ENCODE peak calls at places on chromosomes 16 and 17, in four cellular contexts. One of them, this sample, is unnamed.

GRCh38 chr16:31455601-31456314 is 3.5 kb upstream of the ARMC5 start:
- DNase-seq in H1: no peak
- DNase-seq in GM12878: no peak
- DNase-seq in HepG2: no peak
- DNase-seq in this sample: no peak

GRCh38 chr17:37339321-37339720 is 36.5 kb upstream of the C17orf78 start:
- DNase-seq in GM12878: no peak
- DNase-seq in HepG2: no peak
- DNase-seq in H1: no peak
- DNase-seq in this sample: no peak

GRCh38 chr16:26491271-26491670 is 575.5 kb upstream of the C16orf82 start:
- DNase-seq in H1: no peak
- DNase-seq in GM12878: no peak
- DNase-seq in HepG2: no peak
- DNase-seq in this sample: no peak

GRCh38 chr17:31274252-31274651 is 22.8 kb downstream of the OMG start:
- DNase-seq in GM12878: no peak
- DNase-seq in HepG2: peak; percentile 39
- DNase-seq in H1: no peak
- DNase-seq in this sample: no peak

GRCh38 chr17:36652716-36653115 is 51.3 kb downstream of the MRM1 start:
- DNase-seq in HepG2: no peak
- DNase-seq in H1: no peak
- DNase-seq in GM12878: no peak
- DNase-seq in this sample: no peak

GRCh38 chr17:7438050-7438614 is 1.2 kb upstream of the FGF11 start:
- DNase-seq in GM12878: no peak
- DNase-seq in HepG2: no peak
- DNase-seq in H1: no peak
- DNase-seq in this sample: no peak

GRCh38 chr17:4897198-4897657 is 2.1 kb upstream of the C17orf107 start:
- DNase-seq in HepG2: no peak
- DNase-seq in H1: no peak
- DNase-seq in GM12878: no peak
- DNase-seq in this sample: no peak

GRCh38 chr17:35002876-35003551 is 22.7 kb downstream of the LIG3 start:
- DNase-seq in HepG2: no peak
- DNase-seq in GM12878: no peak
- DNase-seq in H1: no peak
- DNase-seq in this sample: no peak

GRCh38 chr16:17076121-17076757 is 394.5 kb downstream of the XYLT1 start:
- DNase-seq in H1: no peak
- DNase-seq in GM12878: no peak
- DNase-seq in HepG2: no peak
- DNase-seq in this sample: no peak

GRCh38 chr17:76714336-76714735 is 3.6 kb upstream of the MXRA7 start:
- DNase-seq in HepG2: no peak
- DNase-seq in GM12878: no peak
- DNase-seq in H1: no peak
- DNase-seq in this sample: no peak

GRCh38 chr17:57557793-57558681 is 187.1 kb downstream of the CCDC182 start:
- DNase-seq in H1: no peak
- DNase-seq in GM12878: no peak
- DNase-seq in HepG2: no peak
- DNase-seq in this sample: no peak

GRCh38 chr17:66790476-66791061 is 44.3 kb upstream of the CACNG5 start:
- DNase-seq in HepG2: no peak
- DNase-seq in GM12878: no peak
- DNase-seq in H1: no peak
- DNase-seq in this sample: no peak

GRCh38 chr17:75514299-75515228 is 773 bp downstream of the CASKIN2 start:
- DNase-seq in HepG2: no peak
- DNase-seq in H1: no peak
- DNase-seq in GM12878: no peak
- DNase-seq in this sample: no peak

GRCh38 chr17:50365165-50365564 is 7.8 kb downstream of the MRPL27 start:
- DNase-seq in H1: no peak
- DNase-seq in GM12878: no peak
- DNase-seq in HepG2: no peak
- DNase-seq in this sample: no peak

GRCh38 chr16:15704545-15704987 is 54.5 kb downstream of the NDE1 start:
- DNase-seq in H1: peak; percentile 33
- DNase-seq in GM12878: no peak
- DNase-seq in HepG2: peak; percentile 75
- DNase-seq in this sample: peak; percentile 62

GRCh38 chr16:83979456-83979855 is 11.4 kb downstream of the NECAB2 start:
- DNase-seq in GM12878: no peak
- DNase-seq in H1: no peak
- DNase-seq in HepG2: no peak
- DNase-seq in this sample: no peak

GRCh38 chr17:72954595-72954994 is 137.9 kb downstream of the SLC39A11 start:
- DNase-seq in H1: no peak
- DNase-seq in GM12878: no peak
- DNase-seq in HepG2: no peak
- DNase-seq in this sample: no peak

GRCh38 chr17:63932008-63932561 is at the start of gene CD79B:
- DNase-seq in H1: no peak
- DNase-seq in HepG2: no peak
- DNase-seq in GM12878: no peak
- DNase-seq in this sample: no peak

GRCh38 chr17:2235792-2236365 is 67.7 kb downstream of the SMG6 start:
- DNase-seq in GM12878: no peak
- DNase-seq in H1: no peak
- DNase-seq in HepG2: no peak
- DNase-seq in this sample: no peak

GRCh38 chr16:25135239-25135878 is 23.8 kb downstream of the LCMT1 start:
- DNase-seq in HepG2: peak; percentile 25
- DNase-seq in H1: no peak
- DNase-seq in GM12878: no peak
- DNase-seq in this sample: no peak

GRCh38 chr17:17590141-17590735 is 1.3 kb downstream of the PEMT start:
- DNase-seq in HepG2: no peak
- DNase-seq in H1: no peak
- DNase-seq in GM12878: no peak
- DNase-seq in this sample: no peak

GRCh38 chr17:77437017-77437416 is 296.2 kb downstream of the SEC14L1 start:
- DNase-seq in HepG2: no peak
- DNase-seq in GM12878: no peak
- DNase-seq in H1: no peak
- DNase-seq in this sample: no peak

GRCh38 chr17:2700031-2700490 is 11.5 kb downstream of the CLUH start:
- DNase-seq in H1: no peak
- DNase-seq in HepG2: no peak
- DNase-seq in GM12878: no peak
- DNase-seq in this sample: no peak

GRCh38 chr16:84024854-84025253 is 17.7 kb downstream of the SLC38A8 start:
- DNase-seq in H1: no peak
- DNase-seq in GM12878: no peak
- DNase-seq in HepG2: no peak
- DNase-seq in this sample: no peak

GRCh38 chr17:42979511-42980273 is at the start of gene PTGES3L:
- DNase-seq in GM12878: no peak
- DNase-seq in HepG2: peak; percentile 88
- DNase-seq in H1: no peak
- DNase-seq in this sample: no peak

GRCh38 chr17:34581446-34582184 is 2.2 kb downstream of the TMEM132E start:
- DNase-seq in GM12878: no peak
- DNase-seq in HepG2: no peak
- DNase-seq in H1: no peak
- DNase-seq in this sample: no peak

GRCh38 chr17:7633093-7633492 is 3.2 kb downstream of the SHBG start:
- DNase-seq in H1: no peak
- DNase-seq in GM12878: no peak
- DNase-seq in HepG2: peak; percentile 42
- DNase-seq in this sample: no peak

GRCh38 chr16:83533193-83533592 is 274.6 kb upstream of the HSBP1 start:
- DNase-seq in H1: no peak
- DNase-seq in GM12878: no peak
- DNase-seq in HepG2: no peak
- DNase-seq in this sample: no peak

GRCh38 chr16:29315916-29316517 is 90.5 kb downstream of the NPIPB11 start:
- DNase-seq in GM12878: no peak
- DNase-seq in H1: no peak
- DNase-seq in HepG2: no peak
- DNase-seq in this sample: no peak

GRCh38 chr17:22464041-22464440 is 771.7 kb downstream of the KCNJ18 start:
- DNase-seq in GM12878: no peak
- DNase-seq in HepG2: no peak
- DNase-seq in H1: no peak
- DNase-seq in this sample: no peak

GRCh38 chr17:22460461-22461063 is 768.2 kb downstream of the KCNJ18 start:
- DNase-seq in HepG2: no peak
- DNase-seq in H1: no peak
- DNase-seq in GM12878: no peak
- DNase-seq in this sample: no peak

GRCh38 chr17:22461460-22462145 is 769.3 kb downstream of the KCNJ18 start:
- DNase-seq in GM12878: no peak
- DNase-seq in H1: no peak
- DNase-seq in HepG2: no peak
- DNase-seq in this sample: no peak

GRCh38 chr17:22463110-22463850 is 771.0 kb downstream of the KCNJ18 start:
- DNase-seq in H1: no peak
- DNase-seq in GM12878: no peak
- DNase-seq in HepG2: no peak
- DNase-seq in this sample: no peak

DNA sequence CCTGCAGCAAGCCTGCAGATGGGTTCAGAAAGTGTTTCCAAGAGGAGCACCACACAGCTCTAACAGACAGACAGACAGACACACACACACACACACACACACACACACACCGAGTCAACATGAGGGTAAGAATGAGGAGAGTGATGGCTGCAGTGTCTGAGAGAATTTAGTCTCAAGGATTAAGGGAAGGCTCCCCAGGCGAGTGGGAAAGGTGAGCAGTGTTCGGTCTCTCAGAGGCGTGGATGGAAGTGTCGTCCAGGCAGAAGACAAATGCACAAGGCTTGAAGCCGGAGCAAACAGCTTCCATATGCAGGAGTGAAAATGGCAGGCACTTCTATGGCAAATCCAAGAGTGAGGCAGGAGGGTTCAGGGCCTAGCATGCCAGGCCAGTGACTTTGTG is 770.1 kb downstream of the KCNJ18 start:
- DNase-seq in H1: no peak
- DNase-seq in GM12878: no peak
- DNase-seq in HepG2: no peak
- DNase-seq in this sample: no peak
- H3K9me3 ChIP-seq in H1: peaks cover 65% of the 10 kb centered on the region
- H3K9me3 ChIP-seq in GM12878: no peaks in the 10 kb centered on the region
- H3K9me3 ChIP-seq in HepG2: no peaks in the 10 kb centered on the region
- H3K9me3 ChIP-seq in this sample: no peaks in the 10 kb centered on the region

GRCh38 chr16:85046472-85046916 is 18.9 kb downstream of the KIAA0513 start:
- DNase-seq in H1: no peak
- DNase-seq in HepG2: no peak
- DNase-seq in GM12878: no peak
- DNase-seq in this sample: no peak
- H3K4me1 ChIP-seq in H1: no peaks in the 10 kb centered on the region
- H3K4me1 ChIP-seq in HepG2: peaks cover 14% of the 10 kb centered on the region
- H3K4me1 ChIP-seq in GM12878: no peaks in the 10 kb centered on the region
- H3K4me1 ChIP-seq in this sample: peaks cover 2% of the 10 kb centered on the region

GRCh38 chr16:23587726-23588125 is 8.4 kb downstream of the NDUFAB1 start:
- DNase-seq in H1: no peak
- DNase-seq in HepG2: no peak
- DNase-seq in GM12878: no peak
- DNase-seq in this sample: no peak
- TF ChIP-seq SUZ12 in H1: no peak
- TF ChIP-seq SUZ12 in HepG2: no peak
- TF ChIP-seq SUZ12 in GM12878: no peak
- TF ChIP-seq SUZ12 in this sample: no peak

GRCh38 chr16:46855389-46855788 is 24.4 kb upstream of the C16orf87 start:
- DNase-seq in GM12878: no peak
- DNase-seq in H1: no peak
- DNase-seq in HepG2: peak; percentile 71
- DNase-seq in this sample: no peak

GRCh38 chr16:46858151-46858550 is 26.0 kb upstream of the GPT2 start:
- DNase-seq in GM12878: no peak
- DNase-seq in HepG2: no peak
- DNase-seq in H1: no peak
- DNase-seq in this sample: no peak

GRCh38 chr16:46857261-46857962 is 26.4 kb upstream of the C16orf87 start:
- DNase-seq in HepG2: peak; percentile 65
- DNase-seq in H1: no peak
- DNase-seq in GM12878: no peak
- DNase-seq in this sample: no peak

GRCh38 chr16:46862555-46863447 is 21.4 kb upstream of the GPT2 start:
- DNase-seq in GM12878: no peak
- DNase-seq in HepG2: no peak
- DNase-seq in H1: no peak
- DNase-seq in this sample: no peak

DNA sequence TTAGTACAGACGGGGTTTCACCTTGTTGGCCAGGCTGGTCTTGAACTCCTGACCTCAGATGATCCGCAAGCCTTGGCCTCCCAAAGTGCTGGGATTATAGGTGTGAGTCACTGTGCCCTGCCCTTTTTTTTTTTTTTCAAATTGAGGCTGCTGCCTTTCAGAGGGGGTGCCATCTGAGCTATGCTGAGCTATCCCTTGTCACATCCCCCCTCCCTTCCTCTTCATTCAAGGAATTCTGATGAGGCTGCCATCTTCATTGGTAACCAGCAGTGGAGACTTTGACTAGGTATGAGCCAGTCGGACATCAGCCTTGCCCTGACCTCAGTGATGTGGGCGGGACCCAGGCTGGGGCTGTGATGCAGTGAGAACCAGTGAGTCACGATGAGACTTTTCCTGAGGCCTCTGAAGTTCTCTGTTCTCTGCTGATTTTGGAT is 24.4 kb upstream of the GPT2 start:
- DNase-seq in HepG2: peak; percentile 82
- DNase-seq in GM12878: no peak
- DNase-seq in H1: no peak
- DNase-seq in this sample: no peak
- H3K9me3 ChIP-seq in HepG2: no peaks in the 10 kb centered on the region
- H3K9me3 ChIP-seq in GM12878: no peaks in the 10 kb centered on the region
- H3K9me3 ChIP-seq in H1: no peaks in the 10 kb centered on the region
- H3K9me3 ChIP-seq in this sample: peaks cover 5% of the 10 kb centered on the region

DNA sequence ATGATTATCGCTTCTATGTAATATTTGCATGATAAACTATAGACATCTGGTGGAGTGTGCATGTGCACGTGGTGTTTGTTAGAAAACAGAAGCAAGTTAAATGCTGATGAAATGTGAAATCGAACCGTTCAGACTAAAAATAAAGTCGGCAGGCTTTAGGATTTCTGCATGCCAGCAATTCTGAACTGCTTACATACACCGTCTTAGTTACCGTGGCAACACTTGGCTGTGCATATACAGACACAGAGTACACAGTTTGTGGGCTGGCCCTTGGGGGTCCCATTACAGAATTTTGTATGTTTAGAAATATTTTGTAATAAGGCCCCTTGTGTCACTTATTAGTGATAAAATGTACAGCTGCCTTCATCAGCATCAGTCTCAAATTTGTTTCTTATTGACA is 605.5 kb downstream of the RBFOX1 start:
- DNase-seq in HepG2: no peak
- DNase-seq in GM12878: no peak
- DNase-seq in H1: no peak
- DNase-seq in this sample: no peak
- H3K4me1 ChIP-seq in HepG2: no peaks in the 10 kb centered on the region
- H3K4me1 ChIP-seq in GM12878: no peaks in the 10 kb centered on the region
- H3K4me1 ChIP-seq in H1: no peaks in the 10 kb centered on the region
- H3K4me1 ChIP-seq in this sample: no peaks in the 10 kb centered on the region

GRCh38 chr17:80938556-80938955 is 53.1 kb upstream of the CHMP6 start:
- DNase-seq in HepG2: no peak
- DNase-seq in GM12878: no peak
- DNase-seq in H1: no peak
- DNase-seq in this sample: no peak
- TF ChIP-seq SUZ12 in HepG2: no peak
- TF ChIP-seq SUZ12 in GM12878: no peak
- TF ChIP-seq SUZ12 in H1: no peak
- TF ChIP-seq SUZ12 in this sample: no peak

This sample was measured in NT2/D1.